ENCODE peak calls at places on chromosomes 3 and 15, in five cellular contexts. One of them, this sample, is unnamed.

GRCh38 chr3:32105291-32106131 is 909 bp upstream of the GPD1L start:
- DNase-seq in prostate gland: no peak
- DNase-seq in Panc1: no peak
- DNase-seq in stomach: peak
- DNase-seq in HL-60: no peak
- DNase-seq in this sample: no peak

GRCh38 chr15:64461577-64462162 is 1.3 kb downstream of the ZNF609 start:
- DNase-seq in stomach: peak
- DNase-seq in HL-60: no peak
- DNase-seq in prostate gland: peak
- DNase-seq in Panc1: no peak
- DNase-seq in this sample: no peak

GRCh38 chr15:81914734-81915234 is 131.0 kb downstream of the MEX3B start:
- DNase-seq in stomach: no peak
- DNase-seq in Panc1: no peak
- DNase-seq in HL-60: no peak
- DNase-seq in prostate gland: no peak
- DNase-seq in this sample: no peak

GRCh38 chr15:43382310-43382709 is 11.4 kb downstream of the TUBGCP4 start:
- DNase-seq in HL-60: no peak
- DNase-seq in prostate gland: no peak
- DNase-seq in stomach: no peak
- DNase-seq in Panc1: no peak
- DNase-seq in this sample: no peak

GRCh38 chr3:151210676-151211381 is 7.8 kb upstream of the GPR171 start:
- DNase-seq in Panc1: no peak
- DNase-seq in stomach: no peak
- DNase-seq in HL-60: no peak
- DNase-seq in prostate gland: no peak
- DNase-seq in this sample: no peak

GRCh38 chr3:141266797-141267555 is 35.4 kb downstream of the PXYLP1 start:
- DNase-seq in HL-60: no peak
- DNase-seq in stomach: no peak
- DNase-seq in Panc1: no peak
- DNase-seq in prostate gland: no peak
- DNase-seq in this sample: no peak

GRCh38 chr3:141894524-141895176 is 18.2 kb downstream of the ATP1B3 start:
- DNase-seq in stomach: no peak
- DNase-seq in HL-60: no peak
- DNase-seq in prostate gland: no peak
- DNase-seq in Panc1: no peak
- DNase-seq in this sample: no peak

GRCh38 chr15:77181305-77182074 is 110.6 kb upstream of the TSPAN3 start:
- DNase-seq in prostate gland: no peak
- DNase-seq in Panc1: no peak
- DNase-seq in stomach: no peak
- DNase-seq in HL-60: no peak
- DNase-seq in this sample: no peak

GRCh38 chr15:69398541-69398940 is 15.6 kb upstream of the KIF23 start:
- DNase-seq in Panc1: no peak
- DNase-seq in stomach: no peak
- DNase-seq in prostate gland: no peak
- DNase-seq in HL-60: no peak
- DNase-seq in this sample: no peak

GRCh38 chr3:196220587-196220986 is 4.3 kb downstream of the SLC51A start:
- DNase-seq in Panc1: no peak
- DNase-seq in prostate gland: no peak
- DNase-seq in HL-60: peak
- DNase-seq in stomach: no peak
- DNase-seq in this sample: no peak

GRCh38 chr15:42133356-42133755 is 23.1 kb downstream of the PLA2G4F start:
- DNase-seq in prostate gland: no peak
- DNase-seq in HL-60: no peak
- DNase-seq in stomach: no peak
- DNase-seq in Panc1: no peak
- DNase-seq in this sample: peak

GRCh38 chr3:141979050-141979671 is 102.7 kb downstream of the ATP1B3 start:
- DNase-seq in stomach: no peak
- DNase-seq in Panc1: peak
- DNase-seq in HL-60: no peak
- DNase-seq in prostate gland: no peak
- DNase-seq in this sample: no peak

GRCh38 chr3:172446198-172446597 is 2.1 kb downstream of the GHSR start:
- DNase-seq in HL-60: no peak
- DNase-seq in stomach: no peak
- DNase-seq in prostate gland: no peak
- DNase-seq in Panc1: no peak
- DNase-seq in this sample: no peak

GRCh38 chr3:172449468-172450149 is 1.4 kb upstream of the GHSR start:
- DNase-seq in stomach: no peak
- DNase-seq in HL-60: no peak
- DNase-seq in Panc1: no peak
- DNase-seq in prostate gland: no peak
- DNase-seq in this sample: no peak

GRCh38 chr3:172447611-172448579 is at the start of gene GHSR:
- DNase-seq in prostate gland: no peak
- DNase-seq in Panc1: no peak
- DNase-seq in stomach: no peak
- DNase-seq in HL-60: no peak
- DNase-seq in this sample: no peak

GRCh38 chr3:172454180-172454579 is 5.9 kb upstream of the GHSR start:
- DNase-seq in Panc1: no peak
- DNase-seq in stomach: no peak
- DNase-seq in HL-60: no peak
- DNase-seq in prostate gland: no peak
- DNase-seq in this sample: no peak

GRCh38 chr3:172448661-172449467 is 608 bp upstream of the GHSR start:
- DNase-seq in HL-60: no peak
- DNase-seq in prostate gland: no peak
- DNase-seq in stomach: no peak
- DNase-seq in Panc1: no peak
- DNase-seq in this sample: no peak
- H3K4me3 ChIP-seq in HL-60: no peak
- H3K4me3 ChIP-seq in prostate gland: no peak
- H3K4me3 ChIP-seq in stomach: no peak
- H3K4me3 ChIP-seq in Panc1: no peak
- H3K4me3 ChIP-seq in this sample: no peak

GRCh38 chr3:53155763-53156162 is 5.2 kb upstream of the PRKCD start:
- DNase-seq in prostate gland: peak
- DNase-seq in Panc1: no peak
- DNase-seq in stomach: peak
- DNase-seq in HL-60: no peak
- DNase-seq in this sample: no peak
- TF ChIP-seq POLR2AphosphoS5 in prostate gland: peak
- TF ChIP-seq POLR2AphosphoS5 in Panc1: no peak
- TF ChIP-seq POLR2AphosphoS5 in stomach: no peak
- TF ChIP-seq POLR2AphosphoS5 in HL-60: no peak
- TF ChIP-seq POLR2AphosphoS5 in this sample: no peak

DNA sequence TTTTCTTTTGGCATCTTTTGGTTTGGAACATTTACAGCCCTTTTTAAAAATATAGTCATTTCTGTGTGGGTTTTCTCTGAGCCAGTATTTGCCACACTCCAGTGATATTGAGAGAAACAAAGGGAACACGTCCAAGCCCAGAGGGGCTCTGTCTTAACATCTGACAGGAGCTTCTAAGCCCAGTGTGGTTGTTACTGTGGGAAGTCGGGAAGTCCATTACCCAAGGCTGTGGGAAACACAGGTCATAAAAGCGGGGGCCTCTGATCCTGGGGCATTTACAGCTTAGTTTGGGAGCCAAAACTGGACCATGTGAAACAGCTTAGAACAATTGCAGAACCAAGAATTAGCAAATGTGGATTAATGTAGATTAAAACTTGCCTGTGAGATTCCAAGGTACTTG is 123.0 kb downstream of the PTPRG start:
- DNase-seq in Panc1: no peak
- DNase-seq in stomach: no peak
- DNase-seq in prostate gland: peak
- DNase-seq in HL-60: no peak
- DNase-seq in this sample: no peak
- H3K27ac ChIP-seq in Panc1: no peak
- H3K27ac ChIP-seq in stomach: no peak
- H3K27ac ChIP-seq in prostate gland: no peak
- H3K27ac ChIP-seq in HL-60: no peak
- H3K27ac ChIP-seq in this sample: no peak

GRCh38 chr3:52299247-52299657 is 11.6 kb downstream of the GLYCTK start:
- DNase-seq in Panc1: no peak
- DNase-seq in stomach: no peak
- DNase-seq in HL-60: no peak
- DNase-seq in prostate gland: no peak
- DNase-seq in this sample: no peak
- H3K4me3 ChIP-seq in Panc1: no peak
- H3K4me3 ChIP-seq in stomach: no peak
- H3K4me3 ChIP-seq in HL-60: no peak
- H3K4me3 ChIP-seq in prostate gland: no peak
- H3K4me3 ChIP-seq in this sample: no peak

GRCh38 chr3:48428863-48429415 is 947 bp downstream of the PLXNB1 start:
- DNase-seq in stomach: peak
- DNase-seq in HL-60: no peak
- DNase-seq in Panc1: no peak
- DNase-seq in prostate gland: peak
- DNase-seq in this sample: no peak
- TF ChIP-seq POLR2AphosphoS5 in stomach: no peak
- TF ChIP-seq POLR2AphosphoS5 in HL-60: no peak
- TF ChIP-seq POLR2AphosphoS5 in Panc1: no peak
- TF ChIP-seq POLR2AphosphoS5 in prostate gland: no peak
- TF ChIP-seq POLR2AphosphoS5 in this sample: peak

DNA sequence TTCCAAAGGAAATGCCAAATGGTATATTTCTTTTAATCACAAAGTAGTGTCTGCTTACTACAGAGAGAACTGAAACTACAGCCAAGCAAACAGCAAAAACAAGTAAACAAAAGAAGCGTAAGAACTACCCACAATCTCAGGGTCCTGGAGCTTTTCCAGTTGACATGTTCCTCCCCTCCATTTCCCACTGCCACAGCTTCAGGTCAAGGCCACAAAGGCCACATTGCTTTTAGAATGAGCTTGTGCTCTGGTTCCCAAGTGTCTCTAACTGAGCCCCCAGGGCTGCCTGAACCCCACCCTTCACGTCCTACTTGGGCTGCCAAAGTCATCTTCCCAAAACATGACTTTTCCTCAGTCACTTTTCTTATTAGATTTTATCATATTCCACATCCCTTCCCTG is 24.2 kb downstream of the CTDSPL start:
- DNase-seq in HL-60: no peak
- DNase-seq in stomach: no peak
- DNase-seq in prostate gland: no peak
- DNase-seq in Panc1: no peak
- DNase-seq in this sample: no peak
- H3K27ac ChIP-seq in HL-60: no peak
- H3K27ac ChIP-seq in stomach: no peak
- H3K27ac ChIP-seq in prostate gland: no peak
- H3K27ac ChIP-seq in Panc1: no peak
- H3K27ac ChIP-seq in this sample: no peak

GRCh38 chr15:39908186-39908585 is 11.9 kb downstream of the GPR176 start:
- DNase-seq in stomach: no peak
- DNase-seq in Panc1: no peak
- DNase-seq in prostate gland: no peak
- DNase-seq in HL-60: no peak
- DNase-seq in this sample: no peak

GRCh38 chr15:39904115-39904514 is 16.0 kb downstream of the GPR176 start:
- DNase-seq in prostate gland: no peak
- DNase-seq in stomach: no peak
- DNase-seq in HL-60: no peak
- DNase-seq in Panc1: no peak
- DNase-seq in this sample: no peak

DNA sequence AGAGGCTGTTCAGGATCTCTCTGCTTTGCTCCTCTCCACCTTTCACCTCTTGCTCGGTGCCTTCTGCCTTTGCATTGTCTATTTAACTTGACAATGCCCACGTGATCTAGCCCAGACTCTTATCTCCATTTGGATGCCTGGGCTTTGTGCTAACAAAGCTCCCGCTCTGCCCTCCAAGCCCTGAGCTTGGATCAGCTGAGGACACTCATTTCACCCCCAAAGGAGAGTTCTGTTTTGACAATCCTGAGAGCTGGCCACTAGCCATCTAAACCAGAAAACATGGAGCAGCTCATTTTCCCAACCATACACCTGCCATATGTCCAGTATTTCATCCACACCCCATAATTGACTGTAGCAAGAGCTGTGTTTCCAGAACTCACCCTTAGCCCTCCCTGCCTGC is 12.8 kb downstream of the GPR176 start:
- DNase-seq in Panc1: no peak
- DNase-seq in HL-60: no peak
- DNase-seq in stomach: no peak
- DNase-seq in prostate gland: no peak
- DNase-seq in this sample: no peak
- H3K4me3 ChIP-seq in Panc1: no peak
- H3K4me3 ChIP-seq in HL-60: no peak
- H3K4me3 ChIP-seq in stomach: no peak
- H3K4me3 ChIP-seq in prostate gland: no peak
- H3K4me3 ChIP-seq in this sample: no peak

DNA sequence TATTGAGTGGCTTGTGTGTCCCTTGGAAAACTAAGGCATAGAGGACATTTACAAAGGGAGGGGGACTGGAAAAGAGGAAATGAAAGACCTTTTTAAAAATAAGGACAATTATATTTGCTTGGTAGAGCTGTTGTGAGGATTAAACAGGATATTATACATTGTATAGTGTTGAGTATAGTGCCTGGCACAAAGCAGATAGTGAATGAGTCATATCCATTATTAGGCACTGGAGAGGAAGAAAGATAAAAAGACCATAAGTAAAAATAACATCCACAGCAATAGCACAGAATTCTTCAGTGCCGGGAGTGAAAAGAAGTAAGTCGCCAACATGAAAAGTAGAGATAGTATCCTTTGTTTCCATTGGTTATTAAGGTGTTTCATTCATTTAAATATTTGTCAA is 623.3 kb downstream of the PDCD6IP start:
- DNase-seq in Panc1: no peak
- DNase-seq in HL-60: no peak
- DNase-seq in stomach: no peak
- DNase-seq in prostate gland: no peak
- DNase-seq in this sample: no peak
- TF ChIP-seq POLR2AphosphoS5 in Panc1: no peak
- TF ChIP-seq POLR2AphosphoS5 in HL-60: no peak
- TF ChIP-seq POLR2AphosphoS5 in stomach: no peak
- TF ChIP-seq POLR2AphosphoS5 in prostate gland: no peak
- TF ChIP-seq POLR2AphosphoS5 in this sample: no peak

This sample was measured in esophagus muscularis mucosa.